ENCODE peak calls at places on chromosomes 7 and 10, in eight cellular contexts. N is IMR-90, C is body of pancreas, P is sigmoid colon, R is ovary, Q is tibial nerve, X is stomach, D is spleen. J is an unnamed sample.

GRCh38 chr10:115129752-115130151 is 36.6 kb downstream of the ATRNL1 start:
- DNase-seq in X (no peak), C (no peak), Q (no peak), R (no peak), D (no peak), N (peak), P (no peak), J (no peak)

GRCh38 chr10:15672469-15672868 is 47.3 kb downstream of the ITGA8 start:
- DNase-seq in Q (no peak), R (no peak), C (no peak), X (no peak), P (no peak), N (no peak), D (no peak), J (no peak)

GRCh38 chr10:124744688-124745055 is 494 bp upstream of the FAM53B start:
- DNase-seq in C (no peak), R (no peak), P (no peak), N (peak), Q (no peak), X (no peak), D (no peak), J (no peak)

GRCh38 chr10:103991393-103992128 is 24.6 kb downstream of the SLK start:
- DNase-seq in X (no peak), N (no peak), P (no peak), Q (no peak), C (no peak), R (no peak), D (no peak), J (no peak)

GRCh38 chr10:29658984-29659769 is 24.4 kb upstream of the SVIL start:
- DNase-seq in X (peak), R (peak), Q (no peak), D (no peak), P (peak), N (peak), C (no peak), J (peak)

GRCh38 chr7:81499262-81500116 is 270.4 kb downstream of the HGF start:
- DNase-seq in X (no peak), P (no peak), D (no peak), C (no peak), Q (no peak), N (peak), R (no peak), J (no peak)

GRCh38 chr7:26090927-26091519 is 61.0 kb upstream of the NFE2L3 start:
- DNase-seq in X (no peak), D (no peak), R (no peak), P (no peak), Q (no peak), N (peak), C (no peak), J (peak)

GRCh38 chr10:71216751-71217265 is 4.4 kb downstream of the UNC5B start:
- DNase-seq in Q (no peak), R (no peak), P (no peak), D (peak), C (no peak), N (no peak), X (peak), J (no peak)

GRCh38 chr7:118245267-118246040 is 20.9 kb downstream of the ANKRD7 start:
- DNase-seq in N (no peak), X (no peak), Q (no peak), P (no peak), D (no peak), R (no peak), C (no peak), J (no peak)

GRCh38 chr7:32494946-32495297 is 367 bp upstream of the AVL9 start:
- DNase-seq in P (no peak), N (no peak), C (no peak), D (no peak), X (no peak), R (no peak), Q (no peak), J (no peak)

GRCh38 chr10:31620236-31621151 is 301.5 kb downstream of the ZEB1 start:
- DNase-seq in Q (peak), R (peak), X (no peak), D (peak), P (peak), N (peak), C (no peak), J (no peak)

GRCh38 chr7:127359011-127359410 is 33.5 kb downstream of the ZNF800 start:
- DNase-seq in R (no peak), C (no peak), X (no peak), Q (no peak), N (no peak), D (no peak), P (no peak), J (no peak)

GRCh38 chr10:131355116-131355515 is 43.6 kb upstream of the TCERG1L start:
- DNase-seq in R (no peak), C (no peak), N (no peak), Q (no peak), D (no peak), X (no peak), P (no peak), J (no peak)

DNA sequence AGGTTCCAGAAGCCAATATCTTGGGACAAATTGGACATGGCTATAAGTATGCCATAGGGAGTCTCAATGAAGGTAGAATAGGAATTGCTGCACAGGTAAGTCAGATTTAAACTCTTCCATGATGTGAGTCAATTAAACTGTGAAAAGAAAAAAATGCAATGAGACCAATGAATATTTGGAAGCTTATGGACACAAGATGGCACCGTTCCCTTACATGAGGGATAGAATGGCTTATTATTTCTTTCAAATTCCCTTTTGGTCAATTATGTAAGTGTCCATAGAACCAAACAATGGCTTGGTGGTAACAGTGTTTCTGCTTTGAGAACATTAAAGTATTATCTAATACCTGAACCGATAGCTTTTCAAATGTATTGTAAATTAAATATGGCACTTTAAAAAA is 35.6 kb downstream of the ACADSB start:
- DNase-seq in Q (no peak), C (no peak), R (no peak), N (peak), D (no peak), P (no peak), X (no peak), J (no peak)
- TF ChIP-seq CTCF in Q (no peak), C (no peak), R (no peak), N (peak), D (no peak), P (no peak), X (no peak), J (no peak)

GRCh38 chr7:74253975-74254857 is at the start of gene RFC2:
- DNase-seq in X (peak), C (peak), P (peak), N (peak), D (peak), R (peak), Q (peak), J (peak)
- TF ChIP-seq POLR2A in X (no peak), C (peak), P (peak), N (peak), D (no peak), R (peak), Q (peak), J (peak)

DNA sequence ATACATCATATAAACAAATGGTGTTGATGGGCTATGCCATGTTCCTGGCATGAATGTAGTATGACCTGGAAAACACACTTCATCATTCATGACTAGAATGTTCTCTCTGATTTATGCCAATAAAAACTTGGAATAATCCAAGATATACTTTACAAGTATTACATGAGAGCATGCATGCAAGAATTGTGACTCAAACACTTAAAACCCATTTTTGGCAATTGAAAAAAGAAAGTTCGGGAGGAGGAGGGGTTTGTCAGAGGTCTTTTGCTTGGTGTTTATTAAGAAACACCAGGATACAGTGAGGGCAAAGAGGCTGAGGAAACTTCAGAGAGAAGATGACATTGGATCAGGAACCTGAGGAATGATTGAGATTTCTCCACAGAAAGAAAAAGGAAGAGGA is 10.2 kb upstream of the CUL1 start:
- DNase-seq in R (no peak), C (no peak), P (no peak), X (no peak), Q (no peak), D (no peak), N (no peak), J (no peak)
- H3K4me3 ChIP-seq in R (no peak), C (no peak), P (no peak), X (no peak), Q (no peak), D (no peak), N (no peak), J (no peak)

DNA sequence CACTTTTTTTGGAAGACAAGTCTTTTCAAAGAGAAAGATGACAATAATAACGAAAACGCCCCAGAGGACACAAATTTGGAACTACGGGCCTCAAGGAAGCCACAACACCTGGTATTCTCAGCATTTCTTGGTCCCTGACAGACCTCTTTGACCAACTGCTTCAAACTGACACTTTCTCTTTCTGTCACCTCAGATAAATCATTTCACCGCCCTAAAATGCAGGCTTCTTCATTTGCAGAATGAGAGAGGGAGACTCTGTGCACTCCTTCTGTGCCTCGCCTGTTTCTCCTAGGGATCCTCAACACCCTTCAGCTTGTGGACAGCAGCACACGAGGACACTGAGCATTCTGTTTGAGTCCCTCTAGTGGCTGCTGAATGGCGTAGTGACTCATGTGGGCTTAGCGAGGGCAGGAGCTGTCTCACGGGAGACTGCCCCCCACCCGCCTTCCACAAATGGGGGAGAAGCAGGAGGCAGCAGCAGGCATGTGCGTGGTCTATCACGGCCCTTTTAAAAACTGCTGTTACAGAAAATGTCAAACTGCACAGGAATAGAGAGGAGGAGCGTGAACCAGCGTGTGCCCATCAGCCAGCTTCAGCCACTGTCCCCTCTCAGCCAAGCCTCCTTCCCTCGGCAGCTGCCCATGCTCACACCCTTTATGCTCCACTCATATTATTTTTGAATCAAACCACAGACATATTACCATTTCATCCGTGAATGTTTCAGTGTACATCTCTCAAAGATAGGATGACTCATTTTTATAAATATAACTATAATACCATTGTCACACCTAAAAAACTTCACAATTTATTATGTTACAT is 41.4 kb downstream of the GSDME start:
- DNase-seq in C (no peak), P (no peak), N (peak), X (no peak), Q (no peak), D (peak), R (no peak), J (no peak)
- TF ChIP-seq CTCF in C (peak), P (no peak), N (peak), X (no peak), Q (peak), D (peak), R (no peak), J (no peak)